ENCODE peak calls at places on chromosome 4, in six cellular contexts. W is AG10803, O is colonic mucosa, H is glutamatergic neuron, Y is ovary, I is tibial artery. X is an unnamed sample.
A peak's percentile ranks its signal among the peaks of the same experiment; 100 is the strongest.

GRCh38 chr4:123856689-123857545 is 460.3 kb downstream of the SPRY1 start:
- DNase-seq in W (peak; percentile 44), O (peak; percentile 48), H (peak; percentile 21), Y (peak; percentile 26), I (peak; percentile 27), X (peak; percentile 20)

GRCh38 chr4:71026086-71026485 is 32.6 kb downstream of the DCK start:
- DNase-seq in W (peak; percentile 81), O (no peak), H (no peak), Y (no peak), I (no peak), X (no peak)

GRCh38 chr4:162164881-162165528 is 1.2 kb upstream of the FSTL5 start:
- DNase-seq in W (no peak), O (no peak), H (no peak), Y (no peak), I (no peak), X (no peak)

GRCh38 chr4:39429476-39430310 is 23.0 kb downstream of the KLB start:
- DNase-seq in W (no peak), O (no peak), H (no peak), Y (no peak), I (no peak), X (no peak)

GRCh38 chr4:47075241-47075640 is 43.9 kb downstream of the GABRB1 start:
- DNase-seq in W (no peak), O (no peak), H (no peak), Y (no peak), I (no peak), X (no peak)

GRCh38 chr4:189090174-189090814 is 850.4 kb upstream of the FRG1 start:
- DNase-seq in W (peak; percentile 4), O (no peak), H (peak; percentile 22), Y (no peak), I (no peak), X (peak; percentile 10)

GRCh38 chr4:185914583-185915199 is 102.7 kb upstream of the SORBS2 start:
- DNase-seq in W (peak; percentile 72), O (no peak), H (no peak), Y (no peak), I (no peak), X (no peak)

GRCh38 chr4:11214281-11214680 is 214.4 kb downstream of the HS3ST1 start:
- DNase-seq in W (no peak), O (peak; percentile 51), H (no peak), Y (no peak), I (no peak), X (no peak)

GRCh38 chr4:82797048-82797590 is 1.5 kb downstream of the SCD5 start:
- DNase-seq in W (no peak), O (no peak), H (peak; percentile 28), Y (peak; percentile 47), I (no peak), X (no peak)

GRCh38 chr4:147826288-147826646 is 94.4 kb downstream of the ARHGAP10 start:
- DNase-seq in W (no peak), O (no peak), H (no peak), Y (no peak), I (no peak), X (no peak)

GRCh38 chr4:147824316-147824715 is 92.4 kb downstream of the ARHGAP10 start:
- DNase-seq in W (no peak), O (no peak), H (no peak), Y (no peak), I (no peak), X (no peak)

GRCh38 chr4:147823135-147823534 is 91.2 kb downstream of the ARHGAP10 start:
- DNase-seq in W (no peak), O (no peak), H (no peak), Y (no peak), I (no peak), X (no peak)

GRCh38 chr4:147825451-147826287 is 93.8 kb downstream of the ARHGAP10 start:
- DNase-seq in W (no peak), O (peak; percentile 75), H (no peak), Y (no peak), I (no peak), X (no peak)

DNA sequence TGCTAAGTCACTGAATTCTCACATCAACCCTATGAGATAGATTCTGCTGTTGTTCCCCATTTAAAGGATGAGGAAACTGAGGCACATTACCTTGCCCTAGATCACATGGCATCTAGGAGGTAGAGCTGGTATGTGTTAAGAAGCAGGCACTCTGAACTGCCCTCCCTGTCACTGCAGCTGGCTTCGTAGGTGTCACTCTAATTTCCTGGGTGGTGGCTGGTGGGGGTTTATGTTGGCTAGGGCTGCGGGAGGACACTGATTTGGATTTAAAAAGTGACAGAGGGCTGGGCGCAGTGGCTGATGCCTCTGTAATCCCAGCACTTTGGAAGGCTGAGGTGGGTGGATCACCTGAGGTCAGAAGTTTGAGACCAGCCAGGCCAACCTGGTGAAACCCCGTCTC is 93.0 kb downstream of the ARHGAP10 start:
- DNase-seq in W (no peak), O (no peak), H (no peak), Y (no peak), I (no peak), X (no peak)
- TF ChIP-seq CTCF in W (no peak), O (no peak), H (no peak), Y (no peak), I (no peak), X (no peak)

GRCh38 chr4:3781997-3782930 is 16.1 kb downstream of the ADRA2C start:
- DNase-seq in W (no peak), O (no peak), H (no peak), Y (no peak), I (no peak), X (no peak)
- TF ChIP-seq CTCF in W (no peak), O (no peak), H (no peak), Y (no peak), I (no peak), X (no peak)

GRCh38 chr4:153432971-153433752 is 33.0 kb upstream of the TMEM131L start:
- DNase-seq in W (peak; percentile 94), O (peak; percentile 75), H (peak; percentile 16), Y (peak; percentile 21), I (peak; percentile 55), X (no peak)
- TF ChIP-seq CTCF in W (peak; percentile 69), O (peak; percentile 77), H (no peak), Y (no peak), I (peak; percentile 45), X (peak; percentile 6)

GRCh38 chr4:109160494-109160893 is 142.0 kb downstream of the COL25A1 start:
- DNase-seq in W (no peak), O (no peak), H (no peak), Y (no peak), I (no peak), X (peak; percentile 5)
- TF ChIP-seq CTCF in W (no peak), O (no peak), H (no peak), Y (no peak), I (no peak), X (no peak)

DNA sequence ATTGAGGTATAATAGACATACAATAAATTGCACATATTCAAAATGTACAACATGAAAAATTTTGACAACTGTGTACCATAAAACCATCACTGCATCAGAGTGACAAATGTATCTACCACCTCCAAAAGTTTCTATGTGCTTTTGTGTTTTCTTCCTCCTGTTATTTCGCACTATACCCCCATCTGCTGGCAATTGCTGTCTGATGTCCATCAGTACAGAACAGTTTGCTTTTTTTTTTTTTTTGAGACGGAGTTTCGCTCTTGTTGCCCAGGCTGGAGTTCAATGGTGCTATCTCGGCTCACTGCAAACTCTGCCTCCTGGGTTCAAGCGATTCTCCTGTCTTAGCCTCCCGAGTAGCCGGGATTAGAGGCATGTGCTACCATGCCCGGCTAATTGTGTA is 154.3 kb upstream of the GIMD1 start:
- DNase-seq in W (peak; percentile 32), O (no peak), H (no peak), Y (no peak), I (no peak), X (no peak)
- TF ChIP-seq CTCF in W (peak; percentile 33), O (no peak), H (no peak), Y (no peak), I (no peak), X (no peak)

DNA sequence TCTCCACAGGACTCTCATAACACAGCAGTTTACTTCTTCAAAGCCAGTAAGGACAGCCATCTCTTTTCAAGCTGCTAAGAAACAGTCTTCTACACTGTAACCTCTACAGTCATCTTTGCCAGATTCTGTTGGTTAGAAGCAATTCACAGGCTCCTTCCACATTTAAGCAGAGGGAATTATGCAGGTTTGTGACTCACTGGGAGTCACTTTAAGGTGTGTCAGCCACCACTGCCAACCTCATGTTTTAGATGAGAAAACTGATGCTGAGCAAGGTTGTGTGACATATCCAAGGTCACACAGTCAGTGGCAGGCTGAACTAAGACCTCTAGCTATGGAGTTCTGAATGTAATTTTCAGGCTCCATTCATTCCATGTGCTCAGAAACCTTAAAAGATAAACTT is 143.5 kb downstream of the QDPR start:
- DNase-seq in W (no peak), O (no peak), H (no peak), Y (no peak), I (no peak), X (no peak)
- TF ChIP-seq CTCF in W (no peak), O (no peak), H (no peak), Y (no peak), I (no peak), X (no peak)

GRCh38 chr4:132227349-132228165 is 921.5 kb upstream of the PCDH10 start:
- DNase-seq in W (peak; percentile 3), O (peak; percentile 24), H (peak; percentile 78), Y (no peak), I (no peak), X (peak; percentile 61)
- TF ChIP-seq CTCF in W (peak; percentile 37), O (peak; percentile 23), H (peak; percentile 70), Y (no peak), I (peak; percentile 10), X (peak; percentile 55)

X was measured in nephron progenitor cell.